ENCODE peak calls at places on chromosomes 7 and 10, in seven cellular contexts. P is neuronal stem cell, R is IMR-90, U is mesendoderm, E is mesenchymal stem cell, G is trophoblast cell, C is H1. D is an unnamed sample.

GRCh38 chr7:114466911-114467310 is 52.3 kb downstream of the FOXP2 start:
- DNase-seq in P (no peak), R (peak), U (no peak), E (no peak), G (no peak), C (no peak), D (no peak)

GRCh38 chr10:122181901-122182799 is 88.9 kb upstream of the BTBD16 start:
- DNase-seq in P (no peak), R (peak), U (peak), E (peak), G (no peak), C (no peak), D (no peak)

GRCh38 chr10:15168296-15168780 is at the start of gene NMT2:
- DNase-seq in P (peak), R (no peak), U (peak), E (peak), G (peak), C (peak), D (peak)

GRCh38 chr10:91536101-91536500 is 96.8 kb downstream of the PPP1R3C start:
- DNase-seq in P (no peak), R (peak), U (no peak), E (no peak), G (no peak), C (no peak), D (no peak)

GRCh38 chr7:1291040-1291689 is 58.5 kb downstream of the UNCX start:
- DNase-seq in P (no peak), R (no peak), U (peak), E (no peak), G (no peak), C (no peak), D (no peak)

GRCh38 chr7:156003220-156004162 is 191.2 kb upstream of the SHH start:
- DNase-seq in P (no peak), R (no peak), U (no peak), E (no peak), G (no peak), C (no peak), D (peak)

GRCh38 chr7:69596723-69597277 is 1.5 kb upstream of the AUTS2 start:
- DNase-seq in P (no peak), R (no peak), U (no peak), E (peak), G (peak), C (no peak), D (peak)

GRCh38 chr7:52876402-52876801 is 159.0 kb upstream of the POM121L12 start:
- DNase-seq in P (no peak), R (no peak), U (no peak), E (no peak), G (no peak), C (no peak), D (no peak)

GRCh38 chr10:80611481-80611880 is 73.8 kb downstream of the SH2D4B start:
- DNase-seq in P (no peak), R (no peak), U (no peak), E (no peak), G (no peak), C (no peak), D (no peak)

GRCh38 chr10:88756660-88757059 is 3.2 kb upstream of the LIPN start:
- DNase-seq in P (no peak), R (no peak), U (no peak), E (no peak), G (no peak), C (no peak), D (no peak)

GRCh38 chr7:139328375-139328774 is 12.8 kb upstream of the FMC1 start:
- DNase-seq in P (no peak), R (peak), U (no peak), E (peak), G (peak), C (no peak), D (no peak)

GRCh38 chr10:95655571-95656290 is 780 bp downstream of the ALDH18A1 start:
- DNase-seq in P (peak), R (peak), U (peak), E (peak), G (peak), C (no peak), D (no peak)

GRCh38 chr10:31317171-31317570 is 1.8 kb upstream of the ZEB1 start:
- DNase-seq in P (no peak), R (no peak), U (no peak), E (peak), G (no peak), C (no peak), D (no peak)

GRCh38 chr7:96579101-96579500 is 130.5 kb downstream of the SEM1 start:
- DNase-seq in P (no peak), R (no peak), U (no peak), E (no peak), G (no peak), C (no peak), D (no peak)

GRCh38 chr10:84291389-84291788 is 37.0 kb upstream of the CCSER2 start:
- DNase-seq in P (peak), R (peak), U (peak), E (peak), G (peak), C (no peak), D (peak)

GRCh38 chr10:131437556-131438465 is 126.3 kb upstream of the TCERG1L start:
- DNase-seq in P (no peak), R (no peak), U (no peak), E (no peak), G (no peak), C (no peak), D (no peak)

GRCh38 chr7:91288208-91288824 is 24.1 kb downstream of the FZD1 start:
- DNase-seq in P (no peak), R (no peak), U (peak), E (peak), G (peak), C (no peak), D (peak)

GRCh38 chr7:50209461-50210161 is 94.9 kb upstream of the IKZF1 start:
- DNase-seq in P (no peak), R (no peak), U (no peak), E (no peak), G (peak), C (no peak), D (no peak)

GRCh38 chr7:37198906-37199485 is 249.7 kb downstream of the ELMO1 start:
- DNase-seq in P (peak), R (peak), U (peak), E (peak), G (peak), C (peak), D (peak)

GRCh38 chr7:23106491-23106800 is 861 bp downstream of the KLHL7 start:
- DNase-seq in P (no peak), R (no peak), U (no peak), E (no peak), G (no peak), C (no peak), D (no peak)

GRCh38 chr10:100803908-100804307 is 58.5 kb downstream of the PAX2 start:
- DNase-seq in P (no peak), R (no peak), U (no peak), E (no peak), G (no peak), C (no peak), D (no peak)

GRCh38 chr7:107372298-107372697 is 97.6 kb upstream of the GPR22 start:
- DNase-seq in P (no peak), R (peak), U (no peak), E (peak), G (no peak), C (no peak), D (no peak)

GRCh38 chr10:61975107-61975932 is 73.8 kb downstream of the ARID5B start:
- DNase-seq in P (no peak), R (peak), U (peak), E (peak), G (peak), C (no peak), D (no peak)

GRCh38 chr10:132544744-132545658 is 7.4 kb downstream of the INPP5A start:
- DNase-seq in P (no peak), R (no peak), U (no peak), E (no peak), G (no peak), C (no peak), D (no peak)

GRCh38 chr7:111050885-111051416 is 40.0 kb upstream of the LRRN3 start:
- DNase-seq in P (no peak), R (peak), U (no peak), E (peak), G (no peak), C (no peak), D (no peak)

GRCh38 chr7:117750612-117751563 is 122.4 kb downstream of the CTTNBP2 start:
- DNase-seq in P (peak), R (peak), U (no peak), E (peak), G (peak), C (no peak), D (no peak)

GRCh38 chr7:101386558-101387199 is 24.0 kb downstream of the COL26A1 start:
- DNase-seq in P (peak), R (peak), U (no peak), E (peak), G (no peak), C (no peak), D (peak)

GRCh38 chr10:130218181-130218641 is 82.0 kb downstream of the GLRX3 start:
- DNase-seq in P (no peak), R (no peak), U (no peak), E (no peak), G (no peak), C (no peak), D (peak)

DNA sequence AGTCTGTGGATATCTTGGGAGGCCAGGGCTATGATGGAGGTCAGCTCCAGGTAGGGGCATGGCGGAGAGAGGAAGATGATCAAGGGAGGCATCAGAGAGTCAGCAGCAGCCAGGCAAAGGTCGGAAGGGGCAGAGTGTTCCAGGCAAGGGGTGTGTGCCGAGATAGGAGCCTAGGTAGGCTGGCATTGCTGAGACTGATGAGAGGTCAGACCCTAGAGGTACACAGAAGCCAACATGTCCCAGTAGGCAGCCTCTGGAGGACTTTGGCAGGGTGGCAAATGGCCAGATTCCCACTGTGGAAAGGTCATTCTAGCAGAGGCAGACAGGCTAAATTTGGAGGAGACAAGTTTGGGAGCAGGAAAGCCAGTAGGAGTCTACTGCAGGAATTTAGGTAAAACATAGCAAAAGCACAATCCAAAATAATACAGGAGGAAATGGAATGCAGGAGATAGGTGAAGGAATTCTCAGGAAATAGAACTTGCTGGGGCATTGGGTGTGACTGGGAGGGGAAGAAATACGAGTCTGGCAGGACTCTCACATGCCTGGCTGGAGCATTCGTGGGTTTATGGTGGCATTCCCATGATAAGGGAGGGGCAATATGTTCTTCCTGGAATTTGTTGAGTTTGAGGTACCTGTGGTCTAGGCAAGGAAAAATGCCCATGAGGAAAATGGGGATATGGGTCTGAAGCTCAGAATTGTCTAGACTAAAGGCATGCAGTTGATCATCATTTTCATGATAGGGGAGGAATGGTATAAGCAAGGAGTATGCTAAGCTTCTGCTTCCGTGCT is 25.7 kb downstream of the TMEM176A start:
- DNase-seq in P (no peak), R (no peak), U (no peak), E (no peak), G (peak), C (no peak), D (no peak)
- H3K27ac ChIP-seq in P (no peak), R (no peak), U (no peak), E (no peak), G (no peak), C (no peak), D (no peak)

GRCh38 chr10:28871677-28872076 is 194.4 kb downstream of the BAMBI start:
- DNase-seq in P (no peak), R (no peak), U (no peak), E (no peak), G (no peak), C (no peak), D (no peak)
- H3K18ac ChIP-seq in P (no peak), R (no peak), U (no peak), E (peak), G (no peak), C (no peak), D (no peak)

GRCh38 chr10:60479305-60480020 is 89.8 kb upstream of the ANK3 start:
- DNase-seq in P (no peak), R (no peak), U (no peak), E (no peak), G (no peak), C (no peak), D (no peak)

GRCh38 chr10:60470091-60470490 is 80.4 kb upstream of the ANK3 start:
- DNase-seq in P (no peak), R (no peak), U (no peak), E (no peak), G (no peak), C (no peak), D (no peak)

DNA sequence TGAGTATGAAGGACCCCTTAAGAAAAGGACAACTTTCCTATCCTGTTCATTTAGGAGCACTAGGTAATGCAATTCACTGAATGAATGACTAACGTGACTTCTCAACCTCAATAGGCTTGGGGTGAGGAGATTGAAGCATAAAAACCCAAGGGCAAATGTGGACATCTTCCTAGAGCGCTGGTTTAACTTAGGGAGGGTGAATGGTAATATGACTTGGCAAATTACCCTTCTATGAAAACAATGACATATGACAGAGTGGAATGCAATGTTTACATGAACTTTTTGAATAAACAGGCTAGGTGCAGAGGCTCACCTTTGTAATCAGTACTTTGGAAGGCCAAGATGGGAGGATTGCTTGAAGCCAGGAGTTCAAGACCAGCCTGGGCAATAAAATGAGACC is 83.9 kb upstream of the ANK3 start:
- DNase-seq in P (no peak), R (no peak), U (no peak), E (no peak), G (no peak), C (no peak), D (no peak)
- H2AK5ac ChIP-seq in P (no peak), R (no peak), U (no peak), E (no peak), G (no peak), C (no peak), D (no peak)

GRCh38 chr7:151993977-151994676 is 31.3 kb upstream of the GALNT11 start:
- DNase-seq in P (no peak), R (no peak), U (peak), E (no peak), G (peak), C (no peak), D (peak)
- H3K27ac ChIP-seq in P (no peak), R (no peak), U (no peak), E (no peak), G (no peak), C (no peak), D (no peak)

GRCh38 chr10:76675951-76676587 is 961.5 kb downstream of the KCNMA1 start:
- DNase-seq in P (no peak), R (no peak), U (no peak), E (no peak), G (no peak), C (no peak), D (no peak)
- H3K18ac ChIP-seq in P (no peak), R (no peak), U (no peak), E (no peak), G (no peak), C (no peak), D (no peak)

GRCh38 chr7:42572561-42572960 is 335.6 kb upstream of the GLI3 start:
- DNase-seq in P (no peak), R (no peak), U (no peak), E (no peak), G (no peak), C (no peak), D (no peak)

GRCh38 chr7:42574693-42575084 is 337.2 kb downstream of the C7orf25 start:
- DNase-seq in P (no peak), R (no peak), U (peak), E (peak), G (peak), C (no peak), D (no peak)

GRCh38 chr7:42573904-42574692 is 337.1 kb upstream of the GLI3 start:
- DNase-seq in P (no peak), R (peak), U (no peak), E (peak), G (peak), C (no peak), D (no peak)

GRCh38 chr7:42572046-42572445 is 335.0 kb upstream of the GLI3 start:
- DNase-seq in P (no peak), R (no peak), U (no peak), E (peak), G (no peak), C (no peak), D (no peak)

DNA sequence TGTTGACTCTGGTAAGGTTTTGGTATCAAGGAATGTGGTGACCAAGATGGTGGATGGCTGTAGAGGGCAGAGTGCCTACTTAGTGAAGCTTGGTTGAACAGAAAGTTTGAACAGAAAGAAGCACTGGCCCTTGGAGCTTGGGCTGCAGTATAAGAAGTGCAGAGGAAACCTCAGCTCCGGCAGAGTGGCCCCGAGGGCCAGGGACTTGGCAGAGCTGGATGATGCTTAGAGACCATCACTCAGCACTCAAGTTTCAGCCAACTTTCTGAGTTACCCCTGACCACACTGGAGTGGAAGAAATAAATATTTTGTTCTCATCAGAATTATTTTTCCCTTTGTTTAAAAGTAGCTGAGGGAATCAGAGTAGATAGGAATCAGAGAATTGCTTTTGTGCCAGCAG is 336.7 kb downstream of the C7orf25 start:
- DNase-seq in P (no peak), R (no peak), U (no peak), E (no peak), G (no peak), C (no peak), D (no peak)
- H2AK5ac ChIP-seq in P (no peak), R (no peak), U (no peak), E (no peak), G (no peak), C (no peak), D (no peak)

GRCh38 chr7:5479941-5480517 is 56.4 kb upstream of the TNRC18 start:
- DNase-seq in P (no peak), R (no peak), U (no peak), E (no peak), G (no peak), C (no peak), D (no peak)

GRCh38 chr7:5479133-5479745 is 55.6 kb upstream of the TNRC18 start:
- DNase-seq in P (no peak), R (peak), U (no peak), E (peak), G (no peak), C (no peak), D (no peak)

GRCh38 chr7:5477126-5477525 is 53.5 kb upstream of the TNRC18 start:
- DNase-seq in P (no peak), R (no peak), U (no peak), E (no peak), G (no peak), C (no peak), D (no peak)

GRCh38 chr7:5477723-5478531 is 54.3 kb upstream of the TNRC18 start:
- DNase-seq in P (no peak), R (no peak), U (peak), E (peak), G (no peak), C (no peak), D (peak)

GRCh38 chr7:5478568-5479045 is 55.0 kb upstream of the TNRC18 start:
- DNase-seq in P (no peak), R (no peak), U (no peak), E (no peak), G (no peak), C (no peak), D (no peak)
- H3K27ac ChIP-seq in P (peak), R (no peak), U (no peak), E (peak), G (no peak), C (no peak), D (no peak)

GRCh38 chr10:71665456-71665855 is 54.1 kb downstream of the C10orf105 start:
- DNase-seq in P (no peak), R (no peak), U (no peak), E (no peak), G (no peak), C (no peak), D (no peak)
- H3K18ac ChIP-seq in P (peak), R (no peak), U (no peak), E (no peak), G (no peak), C (peak), D (no peak)

GRCh38 chr7:68280931-68281330 is 1284.3 kb downstream of the TYW1 start:
- DNase-seq in P (no peak), R (no peak), U (no peak), E (no peak), G (no peak), C (no peak), D (no peak)
- H2AK5ac ChIP-seq in P (no peak), R (no peak), U (no peak), E (no peak), G (no peak), C (no peak), D (no peak)